ENCODE peak calls at places on chromosomes 16 and 17, in eight cellular contexts. Z is heart right ventricle; D is GM23248; Y is transverse colon; V is AG04450; T is effector memory CD4-positive, alpha-beta T cell; X is HCT116; I is neuronal stem cell. H is an unnamed sample.

GRCh38 chr16:3101018-3101840 is 2.1 kb upstream of the ZSCAN10 start:
- DNase-seq in T (peak; percentile 27), D (peak; percentile 61), I (no peak), X (no peak), Y (no peak), V (no peak), Z (no peak), H (no peak)

GRCh38 chr17:38867179-38867994 is 2.5 kb upstream of the LASP1 start:
- DNase-seq in T (peak; percentile 45), Z (no peak), I (peak; percentile 76), X (no peak), V (no peak), Y (peak; percentile 57), D (peak; percentile 75), H (peak; percentile 72)

GRCh38 chr17:17126131-17127110 is 79.7 kb downstream of the PLD6 start:
- DNase-seq in X (no peak), D (no peak), Z (no peak), T (no peak), I (no peak), V (no peak), Y (no peak), H (no peak)

GRCh38 chr16:8505327-8505991 is 84.9 kb downstream of the TMEM114 start:
- DNase-seq in D (no peak), Z (no peak), V (no peak), Y (no peak), I (no peak), X (no peak), T (no peak), H (no peak)

GRCh38 chr16:75260856-75261589 is 9.6 kb upstream of the BCAR1 start:
- DNase-seq in X (no peak), V (no peak), Y (no peak), I (no peak), T (no peak), D (no peak), Z (no peak), H (no peak)

GRCh38 chr17:50194441-50195195 is 6.8 kb downstream of the COL1A1 start:
- DNase-seq in Z (no peak), Y (no peak), D (peak; percentile 55), X (no peak), T (no peak), I (no peak), V (no peak), H (no peak)

GRCh38 chr17:3695723-3696411 is at the start of gene P2RX5:
- DNase-seq in Z (no peak), X (no peak), Y (peak; percentile 57), T (no peak), V (no peak), I (peak; percentile 43), D (peak; percentile 54), H (peak; percentile 36)

GRCh38 chr16:31301708-31302400 is 42.1 kb downstream of the ITGAM start:
- DNase-seq in Z (no peak), I (no peak), T (no peak), X (no peak), V (no peak), D (peak; percentile 39), Y (no peak), H (no peak)

GRCh38 chr16:46918905-46919792 is 35.0 kb downstream of the GPT2 start:
- DNase-seq in I (peak; percentile 69), Y (peak; percentile 22), Z (no peak), X (no peak), T (no peak), V (no peak), D (no peak), H (no peak)

GRCh38 chr16:12098429-12099310 is 122.1 kb downstream of the SNX29 start:
- DNase-seq in X (no peak), D (no peak), V (no peak), Y (no peak), Z (no peak), I (no peak), T (no peak), H (no peak)

GRCh38 chr16:50244140-50244503 is 22.2 kb upstream of the ADCY7 start:
- DNase-seq in X (no peak), Z (no peak), Y (no peak), T (no peak), I (no peak), D (peak; percentile 77), V (no peak), H (no peak)

GRCh38 chr17:29193146-29193545 is 12.9 kb upstream of the MYO18A start:
- DNase-seq in V (no peak), T (no peak), Z (no peak), I (no peak), D (no peak), X (no peak), Y (no peak), H (no peak)

GRCh38 chr17:83103200-83103937 is 24.0 kb downstream of the METRNL start:
- DNase-seq in T (no peak), V (no peak), D (peak; percentile 85), X (peak; percentile 66), I (no peak), Y (peak; percentile 81), Z (no peak), H (no peak)

GRCh38 chr16:89072216-89073130 is 21.2 kb upstream of the ACSF3 start:
- DNase-seq in D (peak; percentile 53), I (no peak), T (no peak), Z (no peak), X (no peak), Y (no peak), V (no peak), H (no peak)

GRCh38 chr17:8843344-8843743 is 24.1 kb downstream of the PIK3R6 start:
- DNase-seq in D (no peak), Z (no peak), T (no peak), I (no peak), Y (no peak), X (no peak), V (no peak), H (no peak)

GRCh38 chr16:21603920-21604319 is 4.5 kb downstream of the METTL9 start:
- DNase-seq in V (no peak), X (no peak), I (no peak), D (peak; percentile 64), Y (no peak), Z (no peak), T (no peak), H (no peak)

GRCh38 chr17:59513934-59514841 is 51.2 kb upstream of the DHX40 start:
- DNase-seq in I (no peak), T (no peak), Z (peak; percentile 75), D (peak; percentile 65), V (peak; percentile 8), Y (peak; percentile 78), X (no peak), H (peak; percentile 56)

GRCh38 chr17:27456681-27457404 is 595 bp downstream of the KSR1 start:
- DNase-seq in T (no peak), V (no peak), X (no peak), Z (peak; percentile 30), I (no peak), Y (peak; percentile 17), D (peak; percentile 38), H (peak; percentile 33)
- H3K4me3 ChIP-seq in T (peak overlapping the region; percentile 79), V (peak overlapping the region; percentile 97), X (peak overlapping the region; percentile 63), Z (peak overlapping the region; percentile 88), I (peak overlapping the region; percentile 87), Y (peak overlapping the region; percentile 79), D (peak overlapping the region; percentile 77), H (peak overlapping the region; percentile 68)

DNA sequence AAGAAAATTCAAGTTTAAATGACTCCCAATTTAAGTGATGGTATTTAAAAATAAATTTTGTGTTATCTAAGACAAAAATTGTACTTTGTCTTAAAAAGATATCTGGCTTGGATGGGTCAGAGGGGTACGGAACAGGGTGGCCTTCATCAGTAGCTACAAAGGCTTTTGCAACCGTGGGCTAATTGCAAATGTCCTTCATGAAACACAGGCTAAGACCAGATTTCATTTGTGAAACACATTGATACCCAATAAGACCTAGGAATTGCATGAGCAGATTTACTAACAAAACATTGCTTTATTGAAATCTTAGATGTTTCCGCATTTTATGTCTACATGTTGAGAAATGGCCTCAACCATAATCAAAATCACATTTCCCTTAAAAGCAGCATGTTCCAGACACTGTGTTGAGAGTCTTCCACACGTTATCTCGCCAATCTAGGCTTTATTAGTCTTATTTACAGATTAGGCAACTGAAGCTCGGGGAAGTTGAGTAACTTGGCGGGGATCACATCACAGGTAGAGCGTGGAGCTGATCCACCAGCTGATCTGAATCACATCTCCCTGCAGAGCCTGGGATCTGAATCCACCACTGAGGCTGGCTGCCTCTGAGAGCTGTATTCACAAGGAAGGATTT is 21.8 kb downstream of the FBXO39 start:
- DNase-seq in X (no peak), V (no peak), T (no peak), Y (no peak), Z (no peak), D (peak; percentile 44), I (no peak), H (no peak)
- H3K27me3 ChIP-seq in X (peaks cover 13% of the 10 kb centered on the region), V (peaks cover 7% of the 10 kb centered on the region), T (no peaks in the 10 kb centered on the region), Y (peaks cover 21% of the 10 kb centered on the region), Z (no peaks in the 10 kb centered on the region), D (no peaks in the 10 kb centered on the region), I (no peaks in the 10 kb centered on the region), H (no peaks in the 10 kb centered on the region)

DNA sequence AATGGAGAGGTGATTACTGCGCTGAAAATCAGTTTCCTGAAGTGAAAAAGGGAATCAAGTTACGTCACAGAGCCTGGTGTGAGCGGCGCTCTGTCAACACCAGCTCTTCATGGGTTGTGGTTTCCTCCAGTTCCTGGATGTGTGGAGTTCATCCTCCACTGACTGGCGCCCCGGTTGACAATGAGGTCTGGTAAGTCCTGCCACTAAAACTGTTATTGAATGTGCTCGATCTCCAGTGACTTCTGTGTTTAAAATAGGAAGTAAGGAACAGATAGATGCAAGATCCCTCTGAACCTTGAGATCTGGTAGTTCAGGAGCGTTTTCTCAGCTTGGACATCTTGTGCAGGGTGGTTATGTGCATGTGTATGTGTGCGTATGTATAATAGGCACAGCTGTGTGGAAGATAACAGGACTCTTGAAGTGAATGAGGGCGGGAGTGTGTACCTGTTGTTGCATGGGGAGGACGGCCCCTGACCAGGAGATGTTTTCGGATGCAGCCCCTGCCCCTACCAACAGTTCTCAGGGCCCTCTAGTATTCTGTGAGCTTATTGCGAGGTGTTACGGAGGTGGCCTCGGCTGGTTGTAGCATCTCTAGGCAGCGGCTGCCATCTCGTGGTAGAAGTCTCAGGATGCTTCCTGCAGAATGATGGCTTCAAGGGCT is 22.0 kb upstream of the GOT2 start:
- DNase-seq in T (peak; percentile 61), X (peak; percentile 66), D (peak; percentile 86), V (peak; percentile 38), I (peak; percentile 62), Y (peak; percentile 76), Z (peak; percentile 62), H (peak; percentile 74)
- H3K4me3 ChIP-seq in T (peak overlapping the region; percentile 14), X (no peak overlapping the region), D (no peak overlapping the region), V (no peak overlapping the region), I (no peak overlapping the region), Y (no peak overlapping the region), Z (no peak overlapping the region), H (no peak overlapping the region)

DNA sequence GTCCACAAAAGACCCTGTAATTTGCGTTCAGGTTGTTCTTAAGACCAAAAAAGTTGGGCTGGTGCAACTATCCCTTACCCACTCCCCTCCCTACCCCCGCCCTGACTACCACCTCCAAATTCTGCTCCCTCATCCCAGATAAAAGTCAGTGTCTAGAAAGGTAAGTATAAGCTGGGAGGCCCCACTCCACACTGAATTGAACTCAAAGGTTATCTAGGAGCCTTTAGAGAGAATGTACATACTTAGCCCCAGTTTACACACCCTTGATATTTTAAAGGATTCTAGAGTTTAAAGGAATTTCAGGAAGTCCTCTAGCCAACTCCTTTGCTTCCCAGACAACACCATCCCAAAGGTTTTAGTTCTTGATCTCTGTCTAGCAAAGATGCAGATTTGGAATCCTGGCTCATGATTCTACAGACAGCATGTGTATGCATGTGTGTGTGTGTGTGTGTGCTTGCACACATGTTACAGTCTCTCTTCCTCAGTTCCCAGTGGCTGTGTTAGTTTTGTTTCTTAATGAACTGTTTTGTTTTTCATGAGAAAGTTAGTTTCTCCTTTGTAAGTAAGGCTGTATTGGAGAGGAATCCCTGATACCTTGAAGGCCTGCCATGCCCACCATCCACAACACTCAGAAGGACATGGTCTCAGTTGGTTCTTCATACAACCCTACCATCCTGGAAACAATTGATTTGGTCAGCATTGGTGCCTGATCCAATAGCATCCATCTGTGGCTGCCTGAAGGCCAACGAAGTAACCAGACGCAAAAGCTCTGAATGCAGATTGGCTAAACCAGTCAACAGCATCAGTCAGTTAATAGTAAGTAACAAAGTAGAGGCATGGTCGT is 281.3 kb downstream of the SOX9 start:
- DNase-seq in Y (no peak), V (no peak), T (no peak), X (no peak), D (no peak), I (no peak), Z (no peak), H (no peak)
- H3K27me3 ChIP-seq in Y (no peaks in the 10 kb centered on the region), V (no peaks in the 10 kb centered on the region), T (no peaks in the 10 kb centered on the region), X (no peaks in the 10 kb centered on the region), D (no peaks in the 10 kb centered on the region), I (no peaks in the 10 kb centered on the region), Z (no peaks in the 10 kb centered on the region), H (no peaks in the 10 kb centered on the region)